ENCODE peak calls at places on chromosome 9, in five cellular contexts. W is HepG2, Z is GM12878, M is H1, X is NT2/D1. F is an unnamed sample.

GRCh38 chr9:124309665-124310064 is 51.9 kb downstream of the NEK6 start:
- DNase-seq in W (peak; percentile 39), Z (no peak), M (no peak), X (peak; percentile 40), F (no peak)

GRCh38 chr9:80175286-80175906 is 603.6 kb downstream of the TLE4 start:
- DNase-seq in W (peak; percentile 23), Z (no peak), M (no peak), X (no peak), F (no peak)

GRCh38 chr9:137167752-137168574 is 1.9 kb downstream of the LRRC26 start:
- DNase-seq in W (no peak), Z (no peak), M (peak; percentile 73), X (no peak), F (no peak)

GRCh38 chr9:32839013-32839442 is 55.7 kb downstream of the TMEM215 start:
- DNase-seq in W (no peak), Z (no peak), M (no peak), X (no peak), F (no peak)

GRCh38 chr9:121718501-121718900 is 67.1 kb downstream of the DAB2IP start:
- DNase-seq in W (no peak), Z (no peak), M (no peak), X (no peak), F (no peak)

GRCh38 chr9:114720296-114720695 is 38.3 kb upstream of the TEX48 start:
- DNase-seq in W (no peak), Z (no peak), M (no peak), X (no peak), F (no peak)

GRCh38 chr9:128145536-128145935 is 3.7 kb upstream of the LCN2 start:
- DNase-seq in W (no peak), Z (no peak), M (no peak), X (no peak), F (no peak)

GRCh38 chr9:20463823-20464222 is 158.5 kb downstream of the MLLT3 start:
- DNase-seq in W (no peak), Z (no peak), M (no peak), X (no peak), F (no peak)

GRCh38 chr9:10661994-10662393 is 49.2 kb upstream of the PTPRD start:
- DNase-seq in W (no peak), Z (no peak), M (no peak), X (no peak), F (no peak)

GRCh38 chr9:8492679-8493078 is 693.1 kb upstream of the DMAC1 start:
- DNase-seq in W (no peak), Z (no peak), M (no peak), X (no peak), F (no peak)

GRCh38 chr9:120875954-120876841 is 790 bp downstream of the PHF19 start:
- DNase-seq in W (peak; percentile 86), Z (no peak), M (peak; percentile 85), X (peak; percentile 57), F (peak; percentile 65)

GRCh38 chr9:17776735-17777134 is 197.9 kb downstream of the SH3GL2 start:
- DNase-seq in W (no peak), Z (no peak), M (no peak), X (no peak), F (no peak)

GRCh38 chr9:115615821-115616665 is 498.1 kb upstream of the TNC start:
- DNase-seq in W (no peak), Z (no peak), M (no peak), X (no peak), F (no peak)

GRCh38 chr9:2289234-2289755 is 274.1 kb downstream of the SMARCA2 start:
- DNase-seq in W (no peak), Z (no peak), M (no peak), X (no peak), F (no peak)

GRCh38 chr9:4237748-4238511 is 61.9 kb downstream of the GLIS3 start:
- DNase-seq in W (no peak), Z (no peak), M (no peak), X (peak; percentile 42), F (no peak)
- TF ChIP-seq SUZ12 in W (no peak), Z (no peak), M (no peak), X (no peak), F (no peak)

DNA sequence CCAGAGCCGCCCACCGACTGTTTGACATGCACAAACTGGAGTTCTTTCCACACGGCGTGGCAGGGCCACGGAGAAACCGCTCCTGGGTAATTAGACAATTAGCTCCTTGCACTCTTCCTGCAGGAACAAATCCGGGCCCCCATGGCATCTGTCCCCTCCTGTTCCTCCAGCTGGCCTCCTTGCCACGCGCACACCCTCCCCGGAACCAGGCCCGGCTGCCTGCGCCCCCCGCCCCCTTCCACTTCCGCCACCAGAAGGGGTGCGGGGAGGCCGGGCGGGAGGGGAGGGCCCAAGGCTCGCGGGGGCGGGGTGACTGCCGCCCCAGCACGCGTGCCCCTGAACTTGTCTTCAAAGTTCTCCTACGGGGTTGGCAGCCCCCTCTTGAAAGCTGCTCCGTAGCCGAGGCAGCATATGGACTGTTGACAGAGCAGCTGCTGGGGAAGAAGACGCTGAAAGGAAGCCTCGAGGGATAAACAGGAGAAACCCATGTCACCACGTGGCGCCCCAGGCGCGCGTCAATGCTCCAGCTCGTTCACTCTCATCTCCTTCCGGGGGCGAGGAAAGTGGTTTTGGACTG is 74.4 kb downstream of the SEC61B start:
- DNase-seq in W (no peak), Z (no peak), M (no peak), X (no peak), F (no peak)
- TF ChIP-seq SUZ12 in W (no peak), Z (no peak), M (no peak), X (no peak), F (no peak)

DNA sequence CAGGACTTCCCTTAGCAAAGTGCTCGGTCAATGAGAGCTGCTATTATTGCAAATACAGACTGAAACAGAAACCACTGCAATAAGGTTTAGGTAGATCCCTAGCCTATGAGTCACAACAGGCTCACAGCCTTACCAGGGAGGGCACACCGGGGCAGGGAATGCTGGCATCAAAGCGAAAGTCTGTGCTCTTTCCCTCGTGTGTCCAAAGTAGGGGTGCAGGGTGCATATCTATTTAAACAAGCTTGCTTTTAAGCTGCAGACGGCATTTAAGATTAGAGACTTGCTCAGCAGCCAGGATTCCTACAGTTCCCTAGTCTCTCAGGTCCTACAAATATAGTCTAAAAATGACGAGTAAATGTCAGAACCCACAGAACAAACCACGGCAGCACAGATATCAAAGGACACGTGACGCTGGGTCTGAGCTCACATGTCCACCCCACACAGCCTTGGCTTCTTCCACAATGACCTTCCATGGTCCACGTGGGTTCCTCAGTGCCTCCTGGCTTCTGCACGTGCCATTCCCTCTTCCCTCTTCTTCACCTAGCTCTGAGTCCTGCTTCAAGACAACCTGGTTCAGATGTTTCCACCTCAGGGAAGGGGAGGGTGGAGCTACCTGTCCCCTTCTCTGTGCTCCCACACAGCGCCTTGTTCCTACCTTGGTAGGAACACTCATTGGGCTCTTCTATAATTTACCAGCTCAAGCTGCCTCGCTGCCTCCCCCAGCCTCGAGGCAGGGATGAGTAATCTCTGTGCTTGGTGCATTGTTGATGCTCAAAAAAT is 193.2 kb downstream of the MAPKAP1 start:
- DNase-seq in W (peak; percentile 68), Z (peak; percentile 59), M (no peak), X (no peak), F (no peak)
- TF ChIP-seq SUZ12 in W (no peak), Z (no peak), M (no peak), X (no peak), F (no peak)

GRCh38 chr9:22169732-22170131 is 160.6 kb upstream of the CDKN2B start:
- DNase-seq in W (no peak), Z (no peak), M (no peak), X (no peak), F (no peak)

GRCh38 chr9:22169243-22169642 is 160.1 kb upstream of the CDKN2B start:
- DNase-seq in W (no peak), Z (no peak), M (no peak), X (no peak), F (no peak)

GRCh38 chr9:22170990-22171663 is 162.0 kb upstream of the CDKN2B start:
- DNase-seq in W (no peak), Z (peak; percentile 7), M (no peak), X (no peak), F (no peak)

GRCh38 chr9:22171691-22172090 is 162.6 kb upstream of the CDKN2B start:
- DNase-seq in W (no peak), Z (no peak), M (no peak), X (no peak), F (no peak)

GRCh38 chr9:22170162-22170932 is 161.2 kb upstream of the CDKN2B start:
- DNase-seq in W (peak; percentile 9), Z (no peak), M (no peak), X (no peak), F (no peak)
- TF ChIP-seq SUZ12 in W (no peak), Z (no peak), M (no peak), X (no peak), F (no peak)

GRCh38 chr9:133707065-133707760 is 30.9 kb downstream of the SARDH start:
- DNase-seq in W (no peak), Z (no peak), M (no peak), X (no peak), F (no peak)

GRCh38 chr9:133708123-133708769 is 29.9 kb downstream of the SARDH start:
- DNase-seq in W (no peak), Z (no peak), M (no peak), X (no peak), F (no peak)

GRCh38 chr9:133706651-133707050 is 31.5 kb downstream of the SARDH start:
- DNase-seq in W (no peak), Z (no peak), M (no peak), X (no peak), F (no peak)

GRCh38 chr9:133708770-133709611 is 29.2 kb downstream of the SARDH start:
- DNase-seq in W (no peak), Z (peak; percentile 7), M (no peak), X (no peak), F (no peak)

DNA sequence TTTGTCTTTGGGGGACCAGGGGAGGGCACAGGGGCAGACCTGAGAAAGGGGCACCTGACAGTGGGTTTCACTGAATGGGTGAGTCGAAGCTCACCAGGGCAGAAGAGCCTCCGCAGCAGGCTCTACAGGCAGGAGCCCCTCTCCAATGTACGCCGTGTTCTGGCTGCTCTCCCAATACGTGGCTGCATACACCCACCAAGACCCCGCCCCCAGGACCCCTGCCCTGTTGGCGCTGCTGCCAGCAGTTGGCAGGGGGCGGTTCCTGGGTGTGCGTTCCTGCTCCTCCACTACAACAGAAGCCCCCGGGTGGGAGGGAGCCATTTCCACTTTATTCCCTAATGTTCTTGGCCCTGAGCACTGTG is 30.4 kb downstream of the SARDH start:
- DNase-seq in W (no peak), Z (no peak), M (no peak), X (no peak), F (no peak)
- TF ChIP-seq SUZ12 in W (no peak), Z (no peak), M (no peak), X (no peak), F (no peak)

F was measured in HEK293T.